ENCODE peak calls at places on chromosomes 13 and 19, in eight cellular contexts. One of them, this sample, is unnamed.

GRCh38 chr13:108676620-108677019 is 47.2 kb downstream of the MYO16 start:
- DNase-seq in Caki2: no peak
- DNase-seq in hepatic stellate cell: no peak
- DNase-seq in AG08396: no peak
- DNase-seq in SHP77: no peak
- DNase-seq in hypothalamus: no peak
- DNase-seq in NCI-H1092: no peak
- DNase-seq in stimulated activated CD4-positive, alpha-beta T cell treated with anti-CD3 and anti-CD28 coated beads, Interleukin-1b, Interleukin-23, amount 100 ng/mL, for 24 hours: no peak
- DNase-seq in this sample: no peak

GRCh38 chr19:35710784-35711723 is 6.7 kb downstream of the ZBTB32 start:
- DNase-seq in Caki2: no peak
- DNase-seq in hepatic stellate cell: no peak
- DNase-seq in AG08396: no peak
- DNase-seq in SHP77: no peak
- DNase-seq in hypothalamus: no peak
- DNase-seq in NCI-H1092: no peak
- DNase-seq in stimulated activated CD4-positive, alpha-beta T cell treated with anti-CD3 and anti-CD28 coated beads, Interleukin-1b, Interleukin-23, amount 100 ng/mL, for 24 hours: no peak
- DNase-seq in this sample: no peak

GRCh38 chr19:30278882-30279254 is 93.3 kb upstream of the ZNF536 start:
- DNase-seq in Caki2: no peak
- DNase-seq in hepatic stellate cell: no peak
- DNase-seq in AG08396: no peak
- DNase-seq in SHP77: no peak
- DNase-seq in hypothalamus: no peak
- DNase-seq in NCI-H1092: no peak
- DNase-seq in stimulated activated CD4-positive, alpha-beta T cell treated with anti-CD3 and anti-CD28 coated beads, Interleukin-1b, Interleukin-23, amount 100 ng/mL, for 24 hours: no peak
- DNase-seq in this sample: no peak

GRCh38 chr13:75600371-75600770 is 35.8 kb upstream of the LMO7 start:
- DNase-seq in Caki2: no peak
- DNase-seq in hepatic stellate cell: no peak
- DNase-seq in AG08396: no peak
- DNase-seq in SHP77: no peak
- DNase-seq in hypothalamus: no peak
- DNase-seq in NCI-H1092: no peak
- DNase-seq in stimulated activated CD4-positive, alpha-beta T cell treated with anti-CD3 and anti-CD28 coated beads, Interleukin-1b, Interleukin-23, amount 100 ng/mL, for 24 hours: no peak
- DNase-seq in this sample: no peak

GRCh38 chr19:18091217-18091608 is 4.5 kb upstream of the IL12RB1 start:
- DNase-seq in Caki2: no peak
- DNase-seq in hepatic stellate cell: no peak
- DNase-seq in AG08396: no peak
- DNase-seq in SHP77: no peak
- DNase-seq in hypothalamus: peak; percentile 18
- DNase-seq in NCI-H1092: no peak
- DNase-seq in stimulated activated CD4-positive, alpha-beta T cell treated with anti-CD3 and anti-CD28 coated beads, Interleukin-1b, Interleukin-23, amount 100 ng/mL, for 24 hours: peak; percentile 48
- DNase-seq in this sample: no peak

GRCh38 chr13:26663801-26664200 is 96.8 kb downstream of the GPR12 start:
- DNase-seq in Caki2: no peak
- DNase-seq in hepatic stellate cell: no peak
- DNase-seq in AG08396: no peak
- DNase-seq in SHP77: no peak
- DNase-seq in hypothalamus: no peak
- DNase-seq in NCI-H1092: peak; percentile 32
- DNase-seq in stimulated activated CD4-positive, alpha-beta T cell treated with anti-CD3 and anti-CD28 coated beads, Interleukin-1b, Interleukin-23, amount 100 ng/mL, for 24 hours: no peak
- DNase-seq in this sample: no peak

GRCh38 chr13:86907116-86907515 is 764.1 kb upstream of the SLITRK5 start:
- DNase-seq in Caki2: no peak
- DNase-seq in hepatic stellate cell: no peak
- DNase-seq in AG08396: no peak
- DNase-seq in SHP77: no peak
- DNase-seq in hypothalamus: no peak
- DNase-seq in NCI-H1092: no peak
- DNase-seq in stimulated activated CD4-positive, alpha-beta T cell treated with anti-CD3 and anti-CD28 coated beads, Interleukin-1b, Interleukin-23, amount 100 ng/mL, for 24 hours: no peak
- DNase-seq in this sample: no peak

GRCh38 chr13:51942189-51942588 is 69.1 kb downstream of the ATP7B start:
- DNase-seq in Caki2: no peak
- DNase-seq in hepatic stellate cell: no peak
- DNase-seq in AG08396: no peak
- DNase-seq in SHP77: no peak
- DNase-seq in hypothalamus: no peak
- DNase-seq in NCI-H1092: no peak
- DNase-seq in stimulated activated CD4-positive, alpha-beta T cell treated with anti-CD3 and anti-CD28 coated beads, Interleukin-1b, Interleukin-23, amount 100 ng/mL, for 24 hours: no peak
- DNase-seq in this sample: no peak

GRCh38 chr13:79295906-79296564 is 110.0 kb downstream of the RBM26 start:
- DNase-seq in Caki2: no peak
- DNase-seq in hepatic stellate cell: no peak
- DNase-seq in AG08396: no peak
- DNase-seq in SHP77: no peak
- DNase-seq in hypothalamus: no peak
- DNase-seq in NCI-H1092: no peak
- DNase-seq in stimulated activated CD4-positive, alpha-beta T cell treated with anti-CD3 and anti-CD28 coated beads, Interleukin-1b, Interleukin-23, amount 100 ng/mL, for 24 hours: no peak
- DNase-seq in this sample: no peak

GRCh38 chr13:105412171-105412570 is 1123.3 kb downstream of the EFNB2 start:
- DNase-seq in Caki2: no peak
- DNase-seq in hepatic stellate cell: no peak
- DNase-seq in AG08396: no peak
- DNase-seq in SHP77: no peak
- DNase-seq in hypothalamus: no peak
- DNase-seq in NCI-H1092: no peak
- DNase-seq in stimulated activated CD4-positive, alpha-beta T cell treated with anti-CD3 and anti-CD28 coated beads, Interleukin-1b, Interleukin-23, amount 100 ng/mL, for 24 hours: no peak
- DNase-seq in this sample: no peak

GRCh38 chr13:46575321-46575721 is 22.4 kb downstream of the LRCH1 start:
- DNase-seq in Caki2: no peak
- DNase-seq in hepatic stellate cell: peak; percentile 49
- DNase-seq in AG08396: peak; percentile 15
- DNase-seq in SHP77: no peak
- DNase-seq in hypothalamus: no peak
- DNase-seq in NCI-H1092: no peak
- DNase-seq in stimulated activated CD4-positive, alpha-beta T cell treated with anti-CD3 and anti-CD28 coated beads, Interleukin-1b, Interleukin-23, amount 100 ng/mL, for 24 hours: no peak
- DNase-seq in this sample: no peak

GRCh38 chr13:31310356-31310755 is 110.6 kb downstream of the B3GLCT start:
- DNase-seq in Caki2: no peak
- DNase-seq in hepatic stellate cell: no peak
- DNase-seq in AG08396: no peak
- DNase-seq in SHP77: peak; percentile 34
- DNase-seq in hypothalamus: no peak
- DNase-seq in NCI-H1092: no peak
- DNase-seq in stimulated activated CD4-positive, alpha-beta T cell treated with anti-CD3 and anti-CD28 coated beads, Interleukin-1b, Interleukin-23, amount 100 ng/mL, for 24 hours: no peak
- DNase-seq in this sample: no peak

GRCh38 chr19:17220207-17220758 is 5.1 kb downstream of the USE1 start:
- DNase-seq in Caki2: peak; percentile 80
- DNase-seq in hepatic stellate cell: peak; percentile 75
- DNase-seq in AG08396: peak; percentile 69
- DNase-seq in SHP77: no peak
- DNase-seq in hypothalamus: no peak
- DNase-seq in NCI-H1092: no peak
- DNase-seq in stimulated activated CD4-positive, alpha-beta T cell treated with anti-CD3 and anti-CD28 coated beads, Interleukin-1b, Interleukin-23, amount 100 ng/mL, for 24 hours: no peak
- DNase-seq in this sample: no peak

GRCh38 chr13:103788061-103788652 is 721.9 kb upstream of the SLC10A2 start:
- DNase-seq in Caki2: no peak
- DNase-seq in hepatic stellate cell: no peak
- DNase-seq in AG08396: no peak
- DNase-seq in SHP77: no peak
- DNase-seq in hypothalamus: peak; percentile 1
- DNase-seq in NCI-H1092: no peak
- DNase-seq in stimulated activated CD4-positive, alpha-beta T cell treated with anti-CD3 and anti-CD28 coated beads, Interleukin-1b, Interleukin-23, amount 100 ng/mL, for 24 hours: no peak
- DNase-seq in this sample: peak; percentile 15

GRCh38 chr19:34667349-34668076 is 9.4 kb downstream of the SCGB2B2 start:
- DNase-seq in Caki2: no peak
- DNase-seq in hepatic stellate cell: peak; percentile 19
- DNase-seq in AG08396: peak; percentile 26
- DNase-seq in SHP77: no peak
- DNase-seq in hypothalamus: no peak
- DNase-seq in NCI-H1092: peak; percentile 29
- DNase-seq in stimulated activated CD4-positive, alpha-beta T cell treated with anti-CD3 and anti-CD28 coated beads, Interleukin-1b, Interleukin-23, amount 100 ng/mL, for 24 hours: no peak
- DNase-seq in this sample: no peak

GRCh38 chr19:4597975-4598671 is 38.6 kb upstream of the SEMA6B start:
- DNase-seq in Caki2: peak; percentile 41
- DNase-seq in hepatic stellate cell: no peak
- DNase-seq in AG08396: peak; percentile 78
- DNase-seq in SHP77: no peak
- DNase-seq in hypothalamus: no peak
- DNase-seq in NCI-H1092: no peak
- DNase-seq in stimulated activated CD4-positive, alpha-beta T cell treated with anti-CD3 and anti-CD28 coated beads, Interleukin-1b, Interleukin-23, amount 100 ng/mL, for 24 hours: peak; percentile 20
- DNase-seq in this sample: no peak

GRCh38 chr13:113933901-113934300 is 40.0 kb downstream of the C13orf46 start:
- DNase-seq in Caki2: no peak
- DNase-seq in hepatic stellate cell: no peak
- DNase-seq in AG08396: no peak
- DNase-seq in SHP77: no peak
- DNase-seq in hypothalamus: no peak
- DNase-seq in NCI-H1092: no peak
- DNase-seq in stimulated activated CD4-positive, alpha-beta T cell treated with anti-CD3 and anti-CD28 coated beads, Interleukin-1b, Interleukin-23, amount 100 ng/mL, for 24 hours: no peak
- DNase-seq in this sample: no peak

GRCh38 chr13:24865158-24865557 is 101.2 kb downstream of the RNF17 start:
- DNase-seq in Caki2: no peak
- DNase-seq in hepatic stellate cell: no peak
- DNase-seq in AG08396: no peak
- DNase-seq in SHP77: no peak
- DNase-seq in hypothalamus: no peak
- DNase-seq in NCI-H1092: no peak
- DNase-seq in stimulated activated CD4-positive, alpha-beta T cell treated with anti-CD3 and anti-CD28 coated beads, Interleukin-1b, Interleukin-23, amount 100 ng/mL, for 24 hours: no peak
- DNase-seq in this sample: no peak

GRCh38 chr13:42814868-42815267 is 33.5 kb downstream of the FAM216B start:
- DNase-seq in Caki2: no peak
- DNase-seq in hepatic stellate cell: no peak
- DNase-seq in AG08396: peak; percentile 42
- DNase-seq in SHP77: no peak
- DNase-seq in hypothalamus: no peak
- DNase-seq in NCI-H1092: no peak
- DNase-seq in stimulated activated CD4-positive, alpha-beta T cell treated with anti-CD3 and anti-CD28 coated beads, Interleukin-1b, Interleukin-23, amount 100 ng/mL, for 24 hours: no peak
- DNase-seq in this sample: no peak

GRCh38 chr13:97627566-97627965 is 193.6 kb downstream of the RAP2A start:
- DNase-seq in Caki2: peak; percentile 59
- DNase-seq in hepatic stellate cell: peak; percentile 13
- DNase-seq in AG08396: peak; percentile 74
- DNase-seq in SHP77: peak; percentile 92
- DNase-seq in hypothalamus: no peak
- DNase-seq in NCI-H1092: peak; percentile 13
- DNase-seq in stimulated activated CD4-positive, alpha-beta T cell treated with anti-CD3 and anti-CD28 coated beads, Interleukin-1b, Interleukin-23, amount 100 ng/mL, for 24 hours: no peak
- DNase-seq in this sample: peak; percentile 9

GRCh38 chr19:10021446-10021845 is 8.2 kb downstream of the RDH8 start:
- DNase-seq in Caki2: no peak
- DNase-seq in hepatic stellate cell: no peak
- DNase-seq in AG08396: no peak
- DNase-seq in SHP77: no peak
- DNase-seq in hypothalamus: no peak
- DNase-seq in NCI-H1092: no peak
- DNase-seq in stimulated activated CD4-positive, alpha-beta T cell treated with anti-CD3 and anti-CD28 coated beads, Interleukin-1b, Interleukin-23, amount 100 ng/mL, for 24 hours: no peak
- DNase-seq in this sample: no peak

GRCh38 chr13:92849381-92849780 is 377.2 kb upstream of the GPC6 start:
- DNase-seq in Caki2: peak; percentile 21
- DNase-seq in hepatic stellate cell: no peak
- DNase-seq in AG08396: no peak
- DNase-seq in SHP77: no peak
- DNase-seq in hypothalamus: no peak
- DNase-seq in NCI-H1092: no peak
- DNase-seq in stimulated activated CD4-positive, alpha-beta T cell treated with anti-CD3 and anti-CD28 coated beads, Interleukin-1b, Interleukin-23, amount 100 ng/mL, for 24 hours: no peak
- DNase-seq in this sample: no peak

GRCh38 chr13:114148521-114148855 is 16.1 kb upstream of the RASA3 start:
- DNase-seq in Caki2: no peak
- DNase-seq in hepatic stellate cell: no peak
- DNase-seq in AG08396: no peak
- DNase-seq in SHP77: no peak
- DNase-seq in hypothalamus: no peak
- DNase-seq in NCI-H1092: no peak
- DNase-seq in stimulated activated CD4-positive, alpha-beta T cell treated with anti-CD3 and anti-CD28 coated beads, Interleukin-1b, Interleukin-23, amount 100 ng/mL, for 24 hours: no peak
- DNase-seq in this sample: no peak

GRCh38 chr19:48934837-48935236 is 1.3 kb downstream of the DHDH start:
- DNase-seq in Caki2: no peak
- DNase-seq in hepatic stellate cell: no peak
- DNase-seq in AG08396: no peak
- DNase-seq in SHP77: no peak
- DNase-seq in hypothalamus: no peak
- DNase-seq in NCI-H1092: no peak
- DNase-seq in stimulated activated CD4-positive, alpha-beta T cell treated with anti-CD3 and anti-CD28 coated beads, Interleukin-1b, Interleukin-23, amount 100 ng/mL, for 24 hours: no peak
- DNase-seq in this sample: no peak

GRCh38 chr19:46115396-46116109 is 8.9 kb downstream of the IGFL3 start:
- DNase-seq in Caki2: peak; percentile 37
- DNase-seq in hepatic stellate cell: peak; percentile 7
- DNase-seq in AG08396: peak; percentile 55
- DNase-seq in SHP77: no peak
- DNase-seq in hypothalamus: no peak
- DNase-seq in NCI-H1092: no peak
- DNase-seq in stimulated activated CD4-positive, alpha-beta T cell treated with anti-CD3 and anti-CD28 coated beads, Interleukin-1b, Interleukin-23, amount 100 ng/mL, for 24 hours: peak; percentile 11
- DNase-seq in this sample: peak; percentile 11

GRCh38 chr19:4548238-4548584 is 8.4 kb upstream of the LRG1 start:
- DNase-seq in Caki2: no peak
- DNase-seq in hepatic stellate cell: no peak
- DNase-seq in AG08396: no peak
- DNase-seq in SHP77: no peak
- DNase-seq in hypothalamus: no peak
- DNase-seq in NCI-H1092: no peak
- DNase-seq in stimulated activated CD4-positive, alpha-beta T cell treated with anti-CD3 and anti-CD28 coated beads, Interleukin-1b, Interleukin-23, amount 100 ng/mL, for 24 hours: no peak
- DNase-seq in this sample: no peak

GRCh38 chr13:89029062-89029461 is 1357.9 kb downstream of the SLITRK5 start:
- DNase-seq in Caki2: no peak
- DNase-seq in hepatic stellate cell: no peak
- DNase-seq in AG08396: no peak
- DNase-seq in SHP77: no peak
- DNase-seq in hypothalamus: no peak
- DNase-seq in NCI-H1092: no peak
- DNase-seq in stimulated activated CD4-positive, alpha-beta T cell treated with anti-CD3 and anti-CD28 coated beads, Interleukin-1b, Interleukin-23, amount 100 ng/mL, for 24 hours: no peak
- DNase-seq in this sample: no peak

GRCh38 chr13:100443998-100444328 is 144.6 kb downstream of the GGACT start:
- DNase-seq in Caki2: no peak
- DNase-seq in hepatic stellate cell: no peak
- DNase-seq in AG08396: no peak
- DNase-seq in SHP77: no peak
- DNase-seq in hypothalamus: no peak
- DNase-seq in NCI-H1092: no peak
- DNase-seq in stimulated activated CD4-positive, alpha-beta T cell treated with anti-CD3 and anti-CD28 coated beads, Interleukin-1b, Interleukin-23, amount 100 ng/mL, for 24 hours: no peak
- DNase-seq in this sample: no peak

GRCh38 chr13:110444226-110444653 is 117.3 kb downstream of the RAB20 start:
- DNase-seq in Caki2: no peak
- DNase-seq in hepatic stellate cell: peak; percentile 42
- DNase-seq in AG08396: peak; percentile 47
- DNase-seq in SHP77: peak; percentile 22
- DNase-seq in hypothalamus: no peak
- DNase-seq in NCI-H1092: no peak
- DNase-seq in stimulated activated CD4-positive, alpha-beta T cell treated with anti-CD3 and anti-CD28 coated beads, Interleukin-1b, Interleukin-23, amount 100 ng/mL, for 24 hours: no peak
- DNase-seq in this sample: no peak

GRCh38 chr19:3463039-3463958 is 17.0 kb downstream of the SMIM24 start:
- DNase-seq in Caki2: no peak
- DNase-seq in hepatic stellate cell: no peak
- DNase-seq in AG08396: no peak
- DNase-seq in SHP77: no peak
- DNase-seq in hypothalamus: no peak
- DNase-seq in NCI-H1092: no peak
- DNase-seq in stimulated activated CD4-positive, alpha-beta T cell treated with anti-CD3 and anti-CD28 coated beads, Interleukin-1b, Interleukin-23, amount 100 ng/mL, for 24 hours: no peak
- DNase-seq in this sample: no peak

GRCh38 chr19:51726049-51726448 is 2.3 kb upstream of the HAS1 start:
- DNase-seq in Caki2: peak; percentile 90
- DNase-seq in hepatic stellate cell: peak; percentile 65
- DNase-seq in AG08396: peak; percentile 75
- DNase-seq in SHP77: no peak
- DNase-seq in hypothalamus: peak; percentile 63
- DNase-seq in NCI-H1092: no peak
- DNase-seq in stimulated activated CD4-positive, alpha-beta T cell treated with anti-CD3 and anti-CD28 coated beads, Interleukin-1b, Interleukin-23, amount 100 ng/mL, for 24 hours: no peak
- DNase-seq in this sample: no peak

GRCh38 chr19:45774765-45775164 is 5.7 kb upstream of the SIX5 start:
- DNase-seq in Caki2: no peak
- DNase-seq in hepatic stellate cell: no peak
- DNase-seq in AG08396: no peak
- DNase-seq in SHP77: no peak
- DNase-seq in hypothalamus: no peak
- DNase-seq in NCI-H1092: no peak
- DNase-seq in stimulated activated CD4-positive, alpha-beta T cell treated with anti-CD3 and anti-CD28 coated beads, Interleukin-1b, Interleukin-23, amount 100 ng/mL, for 24 hours: no peak
- DNase-seq in this sample: no peak

GRCh38 chr13:101751488-101751887 is 299.0 kb downstream of the ITGBL1 start:
- DNase-seq in Caki2: peak; percentile 83
- DNase-seq in hepatic stellate cell: no peak
- DNase-seq in AG08396: no peak
- DNase-seq in SHP77: peak; percentile 50
- DNase-seq in hypothalamus: no peak
- DNase-seq in NCI-H1092: peak; percentile 40
- DNase-seq in stimulated activated CD4-positive, alpha-beta T cell treated with anti-CD3 and anti-CD28 coated beads, Interleukin-1b, Interleukin-23, amount 100 ng/mL, for 24 hours: no peak
- DNase-seq in this sample: no peak

GRCh38 chr13:68574053-68574452 is 1343.9 kb upstream of the PCDH9 start:
- DNase-seq in Caki2: no peak
- DNase-seq in hepatic stellate cell: no peak
- DNase-seq in AG08396: no peak
- DNase-seq in SHP77: no peak
- DNase-seq in hypothalamus: no peak
- DNase-seq in NCI-H1092: no peak
- DNase-seq in stimulated activated CD4-positive, alpha-beta T cell treated with anti-CD3 and anti-CD28 coated beads, Interleukin-1b, Interleukin-23, amount 100 ng/mL, for 24 hours: no peak
- DNase-seq in this sample: no peak